ENCODE peak calls at places on chromosomes 7 and 10, in nine cellular contexts. N is breast epithelium; C is tibial nerve; G is HepG2; D is cardiac fibroblast; R is fibroblast of pulmonary artery; A is tibial artery; W is HL-60; M is CD8-positive, alpha-beta T cell. Q is an unnamed sample.

GRCh38 chr7:10122573-10123100 is 851.0 kb upstream of the PHF14 start:
- DNase-seq in N (no peak), G (no peak), D (peak; percentile 34), W (no peak), C (peak; percentile 15), A (no peak), M (no peak), R (peak; percentile 13), Q (no peak)

GRCh38 chr10:85888004-85888403 is 478.6 kb downstream of the GRID1 start:
- DNase-seq in A (no peak), C (no peak), W (no peak), M (no peak), R (peak; percentile 11), N (no peak), G (peak; percentile 64), D (peak; percentile 7), Q (no peak)

GRCh38 chr7:122672536-122672935 is 26.4 kb downstream of the RNF133 start:
- DNase-seq in R (no peak), A (no peak), W (no peak), D (no peak), M (no peak), G (no peak), N (no peak), C (no peak), Q (no peak)

GRCh38 chr10:132615346-132616169 is 78.0 kb downstream of the INPP5A start:
- DNase-seq in M (no peak), R (no peak), G (no peak), N (no peak), A (no peak), D (no peak), W (no peak), C (no peak), Q (no peak)

GRCh38 chr10:28681345-28681763 is 4.0 kb downstream of the BAMBI start:
- DNase-seq in N (peak; percentile 58), W (no peak), C (no peak), A (peak; percentile 70), R (no peak), G (no peak), D (no peak), M (no peak), Q (no peak)

GRCh38 chr7:84697506-84697905 is 489.4 kb downstream of the SEMA3D start:
- DNase-seq in R (peak; percentile 90), N (no peak), W (no peak), C (no peak), M (no peak), A (no peak), G (no peak), D (peak; percentile 86), Q (no peak)

GRCh38 chr7:95755277-95755934 is 16.9 kb upstream of the DYNC1I1 start:
- DNase-seq in R (no peak), M (no peak), N (no peak), W (no peak), C (no peak), D (no peak), G (no peak), A (no peak), Q (no peak)

GRCh38 chr10:84159076-84159475 is 14.5 kb upstream of the GPR15LG start:
- DNase-seq in W (no peak), G (no peak), D (no peak), A (no peak), M (no peak), R (no peak), N (no peak), C (no peak), Q (no peak)

GRCh38 chr7:70512144-70512543 is 619.8 kb upstream of the GALNT17 start:
- DNase-seq in M (no peak), R (no peak), W (no peak), C (no peak), G (no peak), N (no peak), A (no peak), D (no peak), Q (no peak)

DNA sequence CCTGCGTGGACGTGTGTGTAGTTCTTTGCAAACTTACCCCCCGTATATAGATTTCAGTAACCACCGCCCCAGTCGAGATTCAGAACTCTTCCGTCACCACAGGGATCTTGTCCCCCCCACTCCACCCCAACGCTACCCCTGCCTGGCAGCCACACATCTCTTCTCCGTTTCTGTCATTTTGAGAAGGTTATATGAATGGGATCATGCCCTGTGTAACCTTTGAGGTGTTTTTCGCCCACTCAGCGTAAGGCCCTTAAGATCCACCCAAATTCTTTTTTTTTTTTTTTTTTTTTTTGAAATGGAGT is 83.4 kb downstream of the ELFN1 start:
- DNase-seq in W (no peak), R (no peak), C (no peak), A (no peak), M (no peak), N (no peak), G (no peak), D (no peak), Q (no peak)
- H3K4me3 ChIP-seq in W (no peak overlapping the region), R (no peak overlapping the region), C (no peak overlapping the region), A (no peak overlapping the region), M (no peak overlapping the region), N (no peak overlapping the region), G (no peak overlapping the region), D (no peak overlapping the region), Q (no peak overlapping the region)

DNA sequence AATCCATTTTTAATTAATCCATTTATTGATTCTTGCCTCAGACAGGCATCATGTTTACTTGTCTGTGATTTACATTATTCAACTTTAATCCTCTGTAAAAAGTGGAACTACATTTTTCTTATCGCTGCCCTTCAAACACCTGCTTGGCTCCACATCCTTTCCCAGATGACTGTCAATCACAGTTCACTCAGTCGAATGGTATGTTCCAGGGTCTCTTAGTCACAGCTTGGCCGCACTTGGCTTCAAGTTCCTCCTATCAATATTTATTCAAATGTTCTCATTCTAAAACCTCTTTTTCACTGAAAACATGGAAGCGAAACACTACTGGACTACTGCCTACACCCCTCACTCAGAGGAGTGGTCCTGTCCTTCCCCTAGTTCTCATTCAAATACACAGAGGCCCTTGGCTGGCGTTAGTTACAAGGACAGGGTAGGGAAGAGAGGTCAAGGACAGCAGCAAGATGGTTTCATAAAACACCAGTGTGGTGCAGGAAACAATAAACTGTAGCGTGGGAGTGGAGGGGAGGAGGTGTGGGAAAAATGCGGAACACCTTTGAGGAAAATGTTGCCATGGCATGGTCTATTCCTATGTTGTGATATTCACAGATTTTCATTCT is 143.2 kb downstream of the USP6NL start:
- DNase-seq in C (no peak), A (no peak), N (no peak), D (no peak), W (no peak), G (no peak), R (peak; percentile 17), M (no peak), Q (no peak)
- TF ChIP-seq CTCF in C (no peak), A (no peak), N (no peak), D (no peak), W (no peak), G (no peak), R (no peak), M (no peak), Q (no peak)

DNA sequence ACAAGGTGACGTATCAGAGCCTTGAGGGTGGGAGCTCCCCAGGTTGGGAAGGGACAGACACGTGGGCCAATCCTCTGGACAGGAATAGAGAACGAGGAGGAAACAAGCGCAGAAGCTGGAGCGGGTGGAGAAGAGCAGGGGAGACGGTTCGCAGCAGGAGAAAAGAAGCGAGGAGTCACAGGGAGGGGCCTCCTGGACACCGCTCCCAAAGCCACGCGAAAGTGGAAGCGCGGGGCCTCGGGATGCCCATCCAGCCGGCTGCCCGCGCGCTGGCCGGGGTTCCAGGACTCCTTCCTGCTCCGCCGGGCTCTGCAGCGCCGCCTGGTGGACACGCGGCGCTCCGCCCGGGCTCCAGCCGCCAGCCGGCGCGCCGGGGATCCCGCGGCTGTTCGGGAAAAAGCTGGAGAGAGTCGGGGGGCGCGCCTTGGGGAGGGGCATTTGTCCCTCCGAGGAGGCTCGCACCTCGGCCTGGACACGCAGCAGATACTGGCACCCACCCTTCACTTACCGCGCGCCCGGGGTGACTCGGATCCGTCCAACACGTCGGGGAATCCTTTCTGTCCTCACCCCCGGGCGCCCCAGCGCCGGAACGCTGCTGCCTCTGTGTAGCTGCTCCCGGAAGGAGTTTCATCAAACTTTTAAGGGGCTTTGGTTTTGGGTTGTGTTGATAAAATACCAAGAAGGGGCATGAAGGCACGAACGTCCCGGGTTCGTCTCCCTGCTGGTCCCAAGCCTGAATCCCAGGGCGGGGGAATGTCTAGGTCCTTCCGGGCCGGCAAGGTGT is 6.2 kb downstream of the ZNF503 start:
- DNase-seq in G (no peak), D (peak; percentile 61), M (no peak), R (no peak), W (peak; percentile 20), N (no peak), C (no peak), A (peak; percentile 70), Q (peak; percentile 75)
- H3K4me3 ChIP-seq in G (no peak overlapping the region), D (peak overlapping the region; percentile 27), M (no peak overlapping the region), R (peak overlapping the region; percentile 96), W (no peak overlapping the region), N (peak overlapping the region; percentile 80), C (peak overlapping the region; percentile 41), A (peak overlapping the region; percentile 36), Q (peak overlapping the region; percentile 93)

DNA sequence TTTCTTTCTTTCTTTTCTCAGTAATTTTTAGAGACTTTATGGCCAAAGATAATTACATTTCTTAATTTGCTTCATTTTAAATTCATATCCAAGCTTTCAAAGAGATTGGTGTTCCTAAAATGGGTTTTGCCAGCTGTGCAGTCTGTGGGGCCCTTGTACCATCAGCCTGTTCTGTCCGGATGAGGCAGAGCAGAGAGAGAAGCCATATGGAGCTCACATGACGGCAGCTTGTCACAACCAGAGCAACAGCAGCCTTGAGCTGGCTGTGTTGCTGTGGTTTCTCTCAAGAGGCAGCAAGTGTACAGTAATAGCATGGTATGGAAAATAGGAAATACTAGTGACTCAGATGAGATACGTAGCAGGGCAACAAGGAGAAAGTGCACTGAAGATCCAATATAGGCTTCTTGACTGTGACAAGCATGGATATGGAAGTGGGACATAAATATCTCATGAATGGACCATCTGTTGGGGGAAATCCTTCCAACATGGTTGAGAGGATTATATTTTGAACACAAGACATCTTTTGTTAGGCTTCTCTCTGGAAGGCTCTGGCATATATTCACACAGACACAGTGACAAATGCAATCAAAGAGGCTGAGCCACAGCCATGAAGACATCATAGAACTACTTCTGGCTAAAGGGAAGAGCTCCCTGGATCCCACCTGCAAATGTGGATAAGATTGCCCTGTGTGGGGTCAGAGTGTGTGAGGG is 251.0 kb upstream of the TAC1 start:
- DNase-seq in D (no peak), R (no peak), M (no peak), A (no peak), G (no peak), C (no peak), W (no peak), N (no peak), Q (no peak)
- TF ChIP-seq CTCF in D (no peak), R (no peak), M (no peak), A (no peak), G (no peak), C (no peak), W (no peak), N (no peak), Q (no peak)

Q was measured in lower lobe of right lung.